ENCODE peak calls at places on chromosomes 3 and 15, in six cellular contexts. One of them, this sample, is unnamed.

GRCh38 chr15:96076350-96076749 is 254.2 kb upstream of the NR2F2 start:
- DNase-seq in mesendoderm: no peak
- DNase-seq in heart right ventricle: no peak
- DNase-seq in CD4-positive, alpha-beta memory T cell: no peak
- DNase-seq in adipocyte: no peak
- DNase-seq in GM12865: no peak
- DNase-seq in this sample: no peak

GRCh38 chr3:44114142-44114541 is 127.5 kb upstream of the TOPAZ1 start:
- DNase-seq in mesendoderm: peak; percentile 74
- DNase-seq in heart right ventricle: peak; percentile 17
- DNase-seq in CD4-positive, alpha-beta memory T cell: no peak
- DNase-seq in adipocyte: no peak
- DNase-seq in GM12865: peak; percentile 71
- DNase-seq in this sample: peak; percentile 36

GRCh38 chr3:197456271-197457091 is 99.3 kb downstream of the BDH1 start:
- DNase-seq in mesendoderm: peak; percentile 92
- DNase-seq in heart right ventricle: peak; percentile 85
- DNase-seq in CD4-positive, alpha-beta memory T cell: no peak
- DNase-seq in adipocyte: peak; percentile 88
- DNase-seq in GM12865: peak; percentile 83
- DNase-seq in this sample: peak; percentile 94

GRCh38 chr15:63823253-63823844 is 10.4 kb downstream of the HERC1 start:
- DNase-seq in mesendoderm: no peak
- DNase-seq in heart right ventricle: no peak
- DNase-seq in CD4-positive, alpha-beta memory T cell: no peak
- DNase-seq in adipocyte: no peak
- DNase-seq in GM12865: no peak
- DNase-seq in this sample: no peak

GRCh38 chr3:102530443-102531195 is 95.8 kb downstream of the ZPLD1 start:
- DNase-seq in mesendoderm: no peak
- DNase-seq in heart right ventricle: no peak
- DNase-seq in CD4-positive, alpha-beta memory T cell: no peak
- DNase-seq in adipocyte: peak; percentile 47
- DNase-seq in GM12865: no peak
- DNase-seq in this sample: peak; percentile 6

GRCh38 chr3:6113338-6113737 is 747.6 kb upstream of the GRM7 start:
- DNase-seq in mesendoderm: no peak
- DNase-seq in heart right ventricle: no peak
- DNase-seq in CD4-positive, alpha-beta memory T cell: no peak
- DNase-seq in adipocyte: no peak
- DNase-seq in GM12865: no peak
- DNase-seq in this sample: no peak

GRCh38 chr15:40282144-40282869 is 557 bp downstream of the ANKRD63 start:
- DNase-seq in mesendoderm: peak; percentile 61
- DNase-seq in heart right ventricle: no peak
- DNase-seq in CD4-positive, alpha-beta memory T cell: peak; percentile 57
- DNase-seq in adipocyte: peak; percentile 36
- DNase-seq in GM12865: peak; percentile 38
- DNase-seq in this sample: no peak

GRCh38 chr15:88419830-88420229 is 47.4 kb downstream of the MRPL46 start:
- DNase-seq in mesendoderm: no peak
- DNase-seq in heart right ventricle: no peak
- DNase-seq in CD4-positive, alpha-beta memory T cell: no peak
- DNase-seq in adipocyte: no peak
- DNase-seq in GM12865: peak; percentile 14
- DNase-seq in this sample: peak; percentile 30

GRCh38 chr3:189530822-189531221 is 100.4 kb upstream of the TP63 start:
- DNase-seq in mesendoderm: no peak
- DNase-seq in heart right ventricle: no peak
- DNase-seq in CD4-positive, alpha-beta memory T cell: no peak
- DNase-seq in adipocyte: no peak
- DNase-seq in GM12865: no peak
- DNase-seq in this sample: peak; percentile 12

GRCh38 chr3:183769453-183769852 is 55.9 kb downstream of the MAP6D1 start:
- DNase-seq in mesendoderm: no peak
- DNase-seq in heart right ventricle: no peak
- DNase-seq in CD4-positive, alpha-beta memory T cell: no peak
- DNase-seq in adipocyte: no peak
- DNase-seq in GM12865: no peak
- DNase-seq in this sample: no peak

GRCh38 chr3:76293856-76294255 is 508.5 kb upstream of the ZNF717 start:
- DNase-seq in mesendoderm: no peak
- DNase-seq in heart right ventricle: no peak
- DNase-seq in CD4-positive, alpha-beta memory T cell: no peak
- DNase-seq in adipocyte: no peak
- DNase-seq in GM12865: no peak
- DNase-seq in this sample: no peak

GRCh38 chr3:150887031-150887430 is 18.2 kb downstream of the MINDY4B start:
- DNase-seq in mesendoderm: no peak
- DNase-seq in heart right ventricle: no peak
- DNase-seq in CD4-positive, alpha-beta memory T cell: no peak
- DNase-seq in adipocyte: no peak
- DNase-seq in GM12865: no peak
- DNase-seq in this sample: no peak

GRCh38 chr15:101429191-101429590 is 60.3 kb downstream of the PCSK6 start:
- DNase-seq in mesendoderm: no peak
- DNase-seq in heart right ventricle: no peak
- DNase-seq in CD4-positive, alpha-beta memory T cell: no peak
- DNase-seq in adipocyte: no peak
- DNase-seq in GM12865: no peak
- DNase-seq in this sample: no peak

DNA sequence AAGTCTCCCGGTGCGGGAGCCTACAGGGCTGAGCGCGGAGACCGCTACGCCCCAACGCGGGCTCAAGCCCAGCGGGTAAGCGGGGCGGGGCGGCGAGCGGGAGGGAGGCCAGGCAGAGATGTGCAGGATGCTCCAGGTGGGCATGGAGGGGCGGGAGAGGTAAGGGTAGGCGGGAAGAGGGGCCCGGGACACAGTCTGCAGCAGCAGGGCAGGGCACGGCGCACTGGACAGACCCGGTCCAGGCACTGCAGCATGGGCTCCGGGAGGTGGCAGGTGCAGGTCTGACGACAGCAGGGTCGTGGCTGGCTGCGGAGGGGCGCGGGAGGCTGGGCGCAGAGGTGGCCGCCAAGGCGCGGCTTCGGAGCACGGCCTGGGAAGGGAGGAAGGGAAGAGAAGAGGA is 102.8 kb downstream of the GABRB3 start:
- DNase-seq in mesendoderm: no peak
- DNase-seq in heart right ventricle: no peak
- DNase-seq in CD4-positive, alpha-beta memory T cell: no peak
- DNase-seq in adipocyte: no peak
- DNase-seq in GM12865: no peak
- DNase-seq in this sample: no peak
- H3K4me3 ChIP-seq in mesendoderm: no peak overlapping the region
- H3K4me3 ChIP-seq in heart right ventricle: no peak overlapping the region
- H3K4me3 ChIP-seq in CD4-positive, alpha-beta memory T cell: no peak overlapping the region
- H3K4me3 ChIP-seq in adipocyte: no peak overlapping the region
- H3K4me3 ChIP-seq in GM12865: no peak overlapping the region
- H3K4me3 ChIP-seq in this sample: no peak overlapping the region

GRCh38 chr3:108664266-108664665 is 74.7 kb downstream of the DZIP3 start:
- DNase-seq in mesendoderm: no peak
- DNase-seq in heart right ventricle: no peak
- DNase-seq in CD4-positive, alpha-beta memory T cell: no peak
- DNase-seq in adipocyte: no peak
- DNase-seq in GM12865: no peak
- DNase-seq in this sample: peak; percentile 3

GRCh38 chr3:108667312-108667711 is 77.8 kb downstream of the DZIP3 start:
- DNase-seq in mesendoderm: no peak
- DNase-seq in heart right ventricle: no peak
- DNase-seq in CD4-positive, alpha-beta memory T cell: no peak
- DNase-seq in adipocyte: no peak
- DNase-seq in GM12865: no peak
- DNase-seq in this sample: no peak

GRCh38 chr3:108673988-108674661 is 83.1 kb downstream of the RETNLB start:
- DNase-seq in mesendoderm: no peak
- DNase-seq in heart right ventricle: no peak
- DNase-seq in CD4-positive, alpha-beta memory T cell: no peak
- DNase-seq in adipocyte: no peak
- DNase-seq in GM12865: peak; percentile 5
- DNase-seq in this sample: no peak

GRCh38 chr3:108669211-108669610 is 79.7 kb downstream of the DZIP3 start:
- DNase-seq in mesendoderm: no peak
- DNase-seq in heart right ventricle: no peak
- DNase-seq in CD4-positive, alpha-beta memory T cell: no peak
- DNase-seq in adipocyte: no peak
- DNase-seq in GM12865: no peak
- DNase-seq in this sample: no peak
- H3K4me3 ChIP-seq in mesendoderm: no peak overlapping the region
- H3K4me3 ChIP-seq in heart right ventricle: no peak overlapping the region
- H3K4me3 ChIP-seq in CD4-positive, alpha-beta memory T cell: no peak overlapping the region
- H3K4me3 ChIP-seq in adipocyte: no peak overlapping the region
- H3K4me3 ChIP-seq in GM12865: no peak overlapping the region
- H3K4me3 ChIP-seq in this sample: no peak overlapping the region

DNA sequence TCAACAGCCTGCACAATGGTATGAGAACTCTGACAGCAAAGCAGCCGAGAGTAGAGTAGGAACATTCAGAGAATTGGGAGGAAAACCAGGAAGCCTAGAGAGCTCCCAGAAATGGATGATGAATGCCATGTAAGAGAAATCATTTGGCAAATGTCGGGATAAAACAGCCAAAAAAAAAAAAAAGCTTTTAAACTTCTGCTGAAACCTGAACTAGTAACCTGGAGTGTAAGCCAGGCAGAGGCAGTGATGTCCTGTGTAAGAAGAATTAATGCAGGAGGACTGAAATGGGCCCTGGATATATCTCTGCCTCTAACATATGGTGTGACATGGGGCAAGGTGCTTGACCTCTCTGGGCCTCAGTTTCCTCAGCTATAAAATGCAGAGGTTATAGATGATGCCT is 25.6 kb downstream of the FSTL1 start:
- DNase-seq in mesendoderm: no peak
- DNase-seq in heart right ventricle: no peak
- DNase-seq in CD4-positive, alpha-beta memory T cell: no peak
- DNase-seq in adipocyte: no peak
- DNase-seq in GM12865: no peak
- DNase-seq in this sample: no peak
- H3K4me3 ChIP-seq in mesendoderm: no peak overlapping the region
- H3K4me3 ChIP-seq in heart right ventricle: no peak overlapping the region
- H3K4me3 ChIP-seq in CD4-positive, alpha-beta memory T cell: no peak overlapping the region
- H3K4me3 ChIP-seq in adipocyte: peak overlapping the region; percentile 28
- H3K4me3 ChIP-seq in GM12865: no peak overlapping the region
- H3K4me3 ChIP-seq in this sample: no peak overlapping the region

DNA sequence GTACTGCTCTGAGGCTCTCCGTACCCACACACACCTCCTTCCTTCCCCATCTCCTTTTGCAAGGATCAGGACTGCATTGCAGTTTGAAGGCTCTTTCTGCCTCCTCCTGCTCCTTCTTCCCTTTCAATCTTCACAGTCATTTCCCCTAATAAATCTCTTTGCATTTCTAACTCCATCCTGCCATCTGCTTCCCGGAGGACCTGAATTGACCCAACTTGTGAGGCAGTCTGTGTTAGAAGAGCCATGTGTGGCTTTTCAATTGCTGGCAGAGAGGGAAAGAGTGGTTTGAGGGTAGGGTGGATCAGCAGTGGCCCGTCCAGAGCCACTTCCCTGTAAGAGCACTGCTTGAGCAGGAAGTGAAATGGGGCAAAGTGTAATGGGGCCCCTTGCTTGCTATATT is 35.8 kb downstream of the ANAPC13 start:
- DNase-seq in mesendoderm: no peak
- DNase-seq in heart right ventricle: no peak
- DNase-seq in CD4-positive, alpha-beta memory T cell: no peak
- DNase-seq in adipocyte: no peak
- DNase-seq in GM12865: no peak
- DNase-seq in this sample: no peak
- H3K4me3 ChIP-seq in mesendoderm: no peak overlapping the region
- H3K4me3 ChIP-seq in heart right ventricle: no peak overlapping the region
- H3K4me3 ChIP-seq in CD4-positive, alpha-beta memory T cell: no peak overlapping the region
- H3K4me3 ChIP-seq in adipocyte: no peak overlapping the region
- H3K4me3 ChIP-seq in GM12865: no peak overlapping the region
- H3K4me3 ChIP-seq in this sample: no peak overlapping the region